ENCODE peak calls at places on chromosomes 12 and 14, in five cellular contexts. X is astrocyte of the cerebellum, G is cardiac fibroblast, Y is GM23338, K is brain microvascular endothelial cell. L is an unnamed sample.

GRCh38 chr14:88281447-88281846 is 41.6 kb downstream of the KCNK10 start:
- DNase-seq in G (no peak), X (no peak), Y (no peak), K (no peak), L (no peak)

GRCh38 chr14:68076451-68076850 is 256.9 kb downstream of the RAD51B start:
- DNase-seq in X (no peak), G (peak), K (no peak), Y (no peak), L (no peak)

GRCh38 chr12:21418403-21418802 is 19.1 kb upstream of the PYROXD1 start:
- DNase-seq in K (peak), X (no peak), G (no peak), Y (no peak), L (no peak)

GRCh38 chr12:63457857-63458256 is 210.4 kb downstream of the DPY19L2 start:
- DNase-seq in X (no peak), G (no peak), Y (no peak), K (no peak), L (no peak)

GRCh38 chr12:16586350-16587109 is 19.4 kb downstream of the LMO3 start:
- DNase-seq in X (peak), G (peak), K (no peak), Y (no peak), L (no peak)

GRCh38 chr12:124032265-124032886 is 59.4 kb downstream of the ZNF664 start:
- DNase-seq in X (peak), K (peak), G (peak), Y (peak), L (peak)

GRCh38 chr12:70756791-70757190 is 119.6 kb upstream of the PTPRB start:
- DNase-seq in Y (no peak), X (no peak), G (no peak), K (no peak), L (no peak)

GRCh38 chr12:26870491-26871419 is 37.8 kb upstream of the ITPR2 start:
- DNase-seq in G (peak), K (no peak), Y (no peak), X (no peak), L (peak)

GRCh38 chr14:59013672-59014298 is 174.7 kb upstream of the DAAM1 start:
- DNase-seq in Y (no peak), K (peak), X (peak), G (peak), L (no peak)

GRCh38 chr14:104117341-104118005 is 20.9 kb upstream of the KIF26A start:
- DNase-seq in K (no peak), Y (no peak), X (no peak), G (no peak), L (no peak)

GRCh38 chr12:15152864-15153263 is 68.4 kb downstream of the RERG start:
- DNase-seq in K (no peak), X (peak), G (peak), Y (no peak), L (no peak)

GRCh38 chr12:1630081-1630826 is 1.2 kb downstream of the WNT5B start:
- DNase-seq in K (no peak), Y (peak), X (no peak), G (peak), L (peak)

GRCh38 chr12:1628671-1629337 is at the start of gene WNT5B:
- DNase-seq in K (no peak), X (no peak), Y (peak), G (no peak), L (no peak)

GRCh38 chr12:1632702-1633101 is 3.7 kb downstream of the WNT5B start:
- DNase-seq in X (no peak), G (no peak), K (no peak), Y (no peak), L (no peak)

GRCh38 chr12:1630827-1631591 is 2.0 kb downstream of the WNT5B start:
- DNase-seq in Y (peak), X (peak), G (peak), K (peak), L (no peak)

GRCh38 chr12:1629338-1630080 is 478 bp downstream of the WNT5B start:
- DNase-seq in Y (peak), X (no peak), K (no peak), G (no peak), L (peak)
- TF ChIP-seq CTCF in Y (no peak), X (no peak), K (peak), G (peak), L (peak)

GRCh38 chr12:64780531-64781373 is 21.5 kb upstream of the GNS start:
- DNase-seq in K (no peak), X (no peak), Y (peak), G (no peak), L (peak)
- TF ChIP-seq CTCF in K (no peak), X (no peak), Y (no peak), G (no peak), L (no peak)

GRCh38 chr12:9750276-9751203 is 10.2 kb downstream of the CD69 start:
- DNase-seq in X (peak), G (peak), Y (peak), K (peak), L (peak)

GRCh38 chr12:9752145-9752717 is 8.5 kb downstream of the CD69 start:
- DNase-seq in Y (no peak), X (no peak), K (no peak), G (no peak), L (no peak)

GRCh38 chr12:9754097-9754964 is 6.4 kb downstream of the CD69 start:
- DNase-seq in Y (no peak), K (no peak), X (no peak), G (no peak), L (no peak)

GRCh38 chr12:9753042-9753820 is 7.5 kb downstream of the CD69 start:
- DNase-seq in Y (no peak), G (no peak), K (no peak), X (no peak), L (no peak)

DNA sequence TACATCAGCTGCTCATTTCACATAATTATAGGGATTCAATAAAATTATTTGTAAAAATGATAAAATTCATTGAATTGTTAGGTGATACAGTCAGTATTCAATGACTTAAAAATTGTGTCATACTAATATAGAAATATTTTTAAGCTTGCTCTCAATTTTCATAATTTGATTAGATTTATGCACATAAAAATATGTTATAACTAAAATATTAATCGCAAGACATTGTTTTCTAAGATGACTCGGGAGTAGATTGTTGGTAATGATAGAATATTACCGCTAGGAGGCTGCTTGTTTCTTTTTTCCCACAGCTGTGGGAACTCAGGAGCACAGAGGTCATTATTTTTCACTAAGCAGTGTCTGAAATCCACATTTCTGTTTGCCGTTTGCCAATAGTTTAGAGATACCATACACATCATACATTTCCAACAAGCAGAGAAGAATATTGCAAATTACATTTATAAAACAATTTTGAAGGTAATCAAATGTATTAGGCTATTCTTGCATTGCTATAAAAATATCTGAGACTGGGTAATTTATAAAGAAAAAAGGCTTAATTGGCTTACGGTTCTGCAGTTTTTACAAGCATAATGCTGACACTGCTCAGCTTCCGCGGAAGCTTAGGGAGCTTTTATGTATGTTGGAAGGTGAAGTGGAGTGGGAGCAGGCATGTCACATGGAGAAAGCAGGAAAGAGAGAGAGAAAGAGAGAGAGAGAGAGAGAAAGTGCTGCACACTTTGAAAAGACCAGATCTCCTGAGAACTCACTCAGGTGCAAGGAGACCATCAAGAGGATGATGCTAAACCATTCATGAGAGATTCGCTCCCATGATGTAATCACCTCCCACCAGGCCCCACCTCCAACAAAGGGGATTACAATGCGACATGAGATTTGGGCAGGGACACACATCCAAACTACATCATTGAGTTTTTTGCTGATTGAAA is 9.2 kb downstream of the CD69 start:
- DNase-seq in X (no peak), G (peak), Y (peak), K (no peak), L (no peak)
- TF ChIP-seq CTCF in X (peak), G (peak), Y (peak), K (peak), L (no peak)

GRCh38 chr12:48956279-48957140 is 777 bp downstream of the ARF3 start:
- DNase-seq in Y (peak), G (peak), X (peak), K (peak), L (peak)
- TF ChIP-seq CTCF in Y (peak), G (no peak), X (peak), K (peak), L (no peak)

DNA sequence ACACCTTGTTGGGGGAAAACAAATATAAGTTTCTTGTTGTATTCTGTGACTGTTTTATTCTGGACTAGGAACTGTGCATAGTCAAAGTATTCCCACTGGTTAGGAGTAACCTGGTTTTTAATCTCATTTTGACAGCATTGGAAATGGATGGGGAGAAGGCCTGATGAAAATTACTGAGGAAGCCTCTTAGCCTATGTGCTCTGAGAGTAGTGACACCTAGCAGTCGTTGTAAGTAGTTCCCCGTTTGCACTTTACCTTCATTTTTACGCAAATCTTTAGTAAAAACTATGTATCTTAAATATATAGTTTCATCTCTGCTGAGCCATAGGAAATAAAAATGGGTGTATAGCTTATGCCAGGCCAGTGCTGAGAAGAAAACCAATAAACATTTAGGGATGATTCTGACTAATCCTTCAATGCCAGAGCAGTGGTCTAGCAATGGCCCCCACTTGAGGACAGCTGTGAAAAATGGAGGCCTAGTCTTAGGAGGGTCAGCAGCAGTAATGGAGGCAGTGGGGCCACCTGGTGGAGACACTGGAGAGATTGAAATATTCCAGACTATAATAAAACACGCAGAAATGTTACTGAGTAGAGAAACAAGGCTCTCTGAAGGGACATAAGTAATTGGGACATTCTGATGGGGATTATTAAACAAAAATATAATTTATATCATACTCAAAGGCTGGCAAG is 133.2 kb upstream of the NOVA1 start:
- DNase-seq in K (no peak), Y (peak), G (peak), X (no peak), L (no peak)
- TF ChIP-seq CTCF in K (peak), Y (peak), G (peak), X (peak), L (no peak)

DNA sequence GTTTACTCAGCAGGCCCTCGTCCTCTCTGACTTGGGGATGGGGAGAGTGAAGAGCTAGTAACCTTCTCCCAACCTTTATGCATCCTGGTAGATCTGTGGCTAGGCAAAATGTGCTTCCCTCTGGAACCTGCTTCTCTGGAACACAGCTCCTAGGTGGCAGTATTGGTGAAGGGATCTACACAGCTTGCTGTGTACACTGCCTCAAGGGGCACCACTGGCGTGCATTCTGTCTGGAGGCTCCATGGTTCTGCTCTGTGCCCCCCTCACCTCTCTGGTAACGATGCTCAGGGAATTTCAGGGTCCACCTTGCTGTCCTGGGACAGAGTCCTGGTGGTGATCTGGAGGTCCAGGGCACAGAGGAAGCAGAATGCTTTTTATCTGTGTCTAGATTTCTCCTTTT is 43.5 kb upstream of the KCNA5 start:
- DNase-seq in K (no peak), X (no peak), G (no peak), Y (no peak), L (no peak)
- TF ChIP-seq CTCF in K (peak), X (no peak), G (no peak), Y (peak), L (no peak)

DNA sequence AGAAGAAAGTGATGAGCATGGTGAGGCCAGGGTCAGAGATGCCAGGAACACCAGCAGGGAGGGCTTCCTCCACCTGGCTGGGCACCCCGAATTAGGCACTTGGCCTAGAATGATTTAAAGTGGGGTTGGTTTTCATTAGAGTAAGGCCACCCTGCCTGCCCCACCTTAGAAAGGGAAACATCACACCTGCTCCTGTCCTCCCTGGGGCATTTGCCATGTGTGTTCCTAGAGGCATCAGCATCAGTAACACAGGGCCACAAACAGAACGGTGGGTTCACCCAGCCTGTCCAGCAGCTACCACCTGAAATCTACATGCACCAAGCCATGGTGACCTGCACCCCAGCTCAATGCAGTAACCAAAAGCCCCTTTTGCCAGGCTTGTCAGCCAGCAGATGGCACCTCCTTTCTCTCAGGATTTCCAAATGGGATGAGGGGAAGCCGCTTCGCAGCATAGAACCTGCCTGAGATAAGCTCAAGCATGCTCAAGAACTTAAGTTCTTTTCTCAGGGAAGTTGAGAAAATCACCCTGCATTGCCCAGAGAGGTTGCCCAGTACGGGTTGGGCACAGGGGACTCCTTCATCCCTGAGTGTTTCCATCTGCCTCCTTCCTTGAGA is 338.8 kb downstream of the DPF3 start:
- DNase-seq in K (no peak), X (no peak), Y (no peak), G (no peak), L (no peak)
- TF ChIP-seq CTCF in K (peak), X (no peak), Y (peak), G (no peak), L (no peak)

DNA sequence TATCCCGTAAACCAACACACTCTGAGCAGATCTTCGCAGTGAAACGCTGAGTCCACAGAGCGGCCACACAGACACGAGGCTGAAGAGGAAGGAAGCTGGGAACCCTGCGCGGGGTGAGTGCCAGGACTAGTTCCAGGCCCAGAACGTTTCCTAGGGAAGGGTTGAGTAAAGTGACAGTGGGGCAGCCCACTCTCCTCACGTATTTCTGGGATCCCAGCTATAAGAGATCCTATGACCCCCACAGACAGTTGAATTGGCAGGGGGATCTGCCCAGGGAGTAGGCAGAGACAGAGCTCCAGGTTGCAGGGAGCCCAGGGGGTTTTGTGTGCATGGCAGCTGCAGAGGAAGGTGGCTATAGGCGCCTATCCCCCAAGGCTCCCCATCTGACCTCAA is 51.1 kb downstream of the GTF2A1 start:
- DNase-seq in X (no peak), K (no peak), Y (peak), G (peak), L (no peak)
- TF ChIP-seq CTCF in X (no peak), K (no peak), Y (no peak), G (no peak), L (no peak)

L was measured in Calu3.